ENCODE peak calls at places on chromosomes 2 and 18, in four cellular contexts. L is thyroid gland, P is GM23338, A is fibroblast of lung. K is an unnamed sample.

GRCh38 chr2:168740360-168740759 is 62.1 kb upstream of the NOSTRIN start:
- DNase-seq in L (no peak), P (no peak), A (no peak), K (no peak)

GRCh38 chr2:147373800-147374409 is 470.9 kb upstream of the ACVR2A start:
- DNase-seq in L (no peak), P (no peak), A (no peak), K (no peak)

GRCh38 chr2:119174216-119174992 is 15.9 kb upstream of the C1QL2 start:
- DNase-seq in L (peak; percentile 10), P (peak; percentile 86), A (peak; percentile 15), K (no peak)

GRCh38 chr2:70683455-70683854 is 84.5 kb downstream of the ADD2 start:
- DNase-seq in L (no peak), P (no peak), A (no peak), K (no peak)

GRCh38 chr18:79583984-79584401 is 95.6 kb upstream of the CTDP1 start:
- DNase-seq in L (no peak), P (no peak), A (no peak), K (no peak)

GRCh38 chr2:23697256-23697655 is 229.7 kb downstream of the ATAD2B start:
- DNase-seq in L (no peak), P (no peak), A (no peak), K (no peak)

GRCh38 chr2:140567734-140568133 is 1563.1 kb downstream of the LRP1B start:
- DNase-seq in L (no peak), P (no peak), A (peak; percentile 25), K (no peak)

GRCh38 chr18:57209697-57210096 is 62.8 kb downstream of the BOD1L2 start:
- DNase-seq in L (no peak), P (peak; percentile 23), A (no peak), K (no peak)

GRCh38 chr2:25481381-25482310 is 139.9 kb upstream of the DNMT3A start:
- DNase-seq in L (peak; percentile 66), P (no peak), A (peak; percentile 21), K (no peak)

DNA sequence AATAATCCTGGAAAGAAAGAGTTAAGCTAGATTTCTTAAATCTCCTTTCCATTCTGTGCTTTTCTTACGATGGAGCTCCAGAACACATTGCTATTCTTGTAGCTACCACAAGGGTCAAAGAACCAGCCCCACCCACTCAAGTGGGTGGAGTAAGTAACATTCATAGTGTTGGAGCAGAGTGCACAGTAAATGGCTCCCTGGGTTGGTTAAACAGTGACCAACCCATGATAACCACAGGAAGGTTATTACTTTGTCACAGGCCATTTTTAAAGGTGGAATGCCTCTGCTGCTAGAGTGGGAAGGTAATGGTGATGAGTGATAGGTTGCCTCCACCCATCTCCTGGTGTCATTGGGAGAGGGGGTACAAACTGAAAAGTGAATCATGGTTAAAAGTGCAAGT is 13.9 kb downstream of the ARPC2 start:
- DNase-seq in L (no peak), P (peak; percentile 37), A (peak; percentile 47), K (peak; percentile 69)
- TF ChIP-seq CTCF in L (no peak), P (no peak), A (peak; percentile 20), K (peak; percentile 51)

GRCh38 chr2:129462967-129463366 is 516.5 kb upstream of the RAB6C start:
- DNase-seq in L (no peak), P (no peak), A (no peak), K (no peak)
- H3K4me3 ChIP-seq in L (no peak overlapping the region), P (no peak overlapping the region), A (no peak overlapping the region), K (no peak overlapping the region)

GRCh38 chr18:62209046-62209445 is 22.0 kb downstream of the RELCH start:
- DNase-seq in L (no peak), P (no peak), A (peak; percentile 11), K (no peak)
- H3K36me3 ChIP-seq in L (no peaks in the 10 kb centered on the region), P (no peaks in the 10 kb centered on the region), A (peaks cover 1% of the 10 kb centered on the region), K (no peaks in the 10 kb centered on the region)

DNA sequence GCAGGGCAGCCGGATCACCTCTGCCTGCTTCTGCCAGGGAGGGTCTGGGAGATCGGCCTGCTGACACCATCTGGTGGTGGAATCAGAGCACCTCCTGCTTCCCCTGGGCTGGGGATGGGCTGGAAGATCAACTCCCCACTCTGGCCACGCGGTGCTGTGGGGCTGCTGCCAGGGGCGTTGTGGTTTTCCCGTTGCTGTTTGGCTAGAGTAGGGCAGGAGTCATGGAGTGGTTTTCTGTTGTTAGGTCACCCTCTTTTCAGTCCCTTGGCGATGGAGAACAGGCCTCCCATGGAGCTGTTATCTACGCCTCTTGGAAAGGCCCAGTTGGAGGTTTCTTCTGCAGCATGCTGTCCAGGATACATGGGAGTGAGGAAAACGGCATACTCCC is 15.2 kb downstream of the BCL2L11 start:
- DNase-seq in L (peak; percentile 32), P (peak; percentile 53), A (peak; percentile 82), K (no peak)
- TF ChIP-seq CTCF in L (no peak), P (peak; percentile 54), A (peak; percentile 44), K (no peak)

GRCh38 chr2:96929245-96929925 is 57.0 kb downstream of the FAM178B start:
- DNase-seq in L (no peak), P (no peak), A (no peak), K (no peak)

GRCh38 chr2:96926236-96926635 is 56.4 kb upstream of the SEMA4C start:
- DNase-seq in L (no peak), P (no peak), A (no peak), K (no peak)

GRCh38 chr2:96928277-96928781 is 58.1 kb downstream of the FAM178B start:
- DNase-seq in L (peak; percentile 28), P (no peak), A (no peak), K (no peak)

GRCh38 chr2:96926791-96927190 is 56.9 kb upstream of the SEMA4C start:
- DNase-seq in L (no peak), P (no peak), A (no peak), K (no peak)

GRCh38 chr2:96927420-96928171 is 57.7 kb upstream of the SEMA4C start:
- DNase-seq in L (peak; percentile 86), P (no peak), A (no peak), K (no peak)
- H3K4me3 ChIP-seq in L (no peak overlapping the region), P (no peak overlapping the region), A (no peak overlapping the region), K (peak overlapping the region; percentile 19)

DNA sequence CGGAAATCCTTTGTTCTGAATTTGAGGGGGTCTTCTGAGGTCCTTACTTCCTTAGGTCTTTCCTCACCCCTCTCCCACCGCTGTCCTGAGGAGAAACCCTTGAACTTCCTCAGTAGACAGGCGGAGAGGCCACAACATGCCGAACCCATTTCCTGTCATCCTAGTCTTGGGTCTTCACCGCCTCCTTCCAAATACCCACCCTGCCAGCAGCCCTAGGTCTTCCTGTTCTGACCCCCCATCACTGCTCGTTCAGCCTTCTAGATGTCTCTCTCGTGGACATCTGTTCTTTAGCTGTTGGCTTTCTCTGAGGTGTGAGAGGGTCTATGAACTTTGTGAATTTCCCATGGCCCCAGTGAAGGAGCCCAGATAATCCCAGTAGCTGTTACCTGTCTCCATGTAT is 27.2 kb upstream of the CYP27A1 start:
- DNase-seq in L (no peak), P (no peak), A (no peak), K (no peak)
- H3K36me3 ChIP-seq in L (peaks cover 24% of the 10 kb centered on the region), P (peaks cover 32% of the 10 kb centered on the region), A (peaks cover 9% of the 10 kb centered on the region), K (peaks cover 1% of the 10 kb centered on the region)

GRCh38 chr2:149018971-149019370 is 19.5 kb upstream of the LYPD6B start:
- DNase-seq in L (no peak), P (no peak), A (no peak), K (no peak)
- TF ChIP-seq CTCF in L (no peak), P (no peak), A (no peak), K (no peak)

GRCh38 chr2:101305492-101306123 is 2.9 kb downstream of the RNF149 start:
- DNase-seq in L (no peak), P (no peak), A (peak; percentile 47), K (no peak)
- H3K4me3 ChIP-seq in L (no peak overlapping the region), P (no peak overlapping the region), A (peak overlapping the region; percentile 75), K (no peak overlapping the region)

GRCh38 chr2:37654419-37654818 is 17.0 kb downstream of the CDC42EP3 start:
- DNase-seq in L (no peak), P (peak; percentile 35), A (no peak), K (no peak)

GRCh38 chr2:37653805-37654378 is 17.6 kb downstream of the CDC42EP3 start:
- DNase-seq in L (no peak), P (no peak), A (no peak), K (no peak)

GRCh38 chr2:37656512-37657423 is 14.7 kb downstream of the CDC42EP3 start:
- DNase-seq in L (no peak), P (peak; percentile 90), A (no peak), K (no peak)

GRCh38 chr2:37655442-37655841 is 16.0 kb downstream of the CDC42EP3 start:
- DNase-seq in L (no peak), P (no peak), A (no peak), K (no peak)

GRCh38 chr2:37654932-37655331 is 16.5 kb downstream of the CDC42EP3 start:
- DNase-seq in L (no peak), P (peak; percentile 71), A (no peak), K (no peak)
- H3K36me3 ChIP-seq in L (no peaks in the 10 kb centered on the region), P (no peaks in the 10 kb centered on the region), A (no peaks in the 10 kb centered on the region), K (no peaks in the 10 kb centered on the region)

GRCh38 chr18:35511833-35512232 is 14.1 kb upstream of the INO80C start:
- DNase-seq in L (no peak), P (peak; percentile 27), A (no peak), K (no peak)
- TF ChIP-seq CTCF in L (no peak), P (peak; percentile 82), A (no peak), K (peak; percentile 2)